ENCODE peak calls at places on chromosome 21, in nine cellular contexts. P is stimulated activated CD8-positive, alpha-beta memory T cell treated with anti-CD3 and anti-CD28 coated beads, Interleukin-15, amount 100 ng/mL, for 4 hours; E is activated CD8-positive, alpha-beta memory T cell treated with anti-CD3 and anti-CD28 coated beads, Interleukin-2, amount 50 U/mL, for 48 hours; D is lung; W is RWPE2; B is head of caudate nucleus; Z is GM04503; N is NCI-H2171; F is left colon. U is an unnamed sample.

GRCh38 chr21:32719085-32719484 is 8.7 kb downstream of the SYNJ1 start:
- DNase-seq in W (no peak), E (no peak), N (peak; percentile 7), Z (no peak), B (no peak), F (no peak), P (no peak), D (no peak), U (peak; percentile 67)

GRCh38 chr21:33261635-33262034 is 4.5 kb upstream of the IL10RB start:
- DNase-seq in N (no peak), P (no peak), B (no peak), W (no peak), E (no peak), D (no peak), F (no peak), Z (peak; percentile 25), U (no peak)

GRCh38 chr21:34282223-34282622 is 81.6 kb upstream of the KCNE2 start:
- DNase-seq in Z (no peak), W (no peak), E (no peak), B (no peak), N (no peak), F (no peak), P (no peak), D (no peak), U (no peak)

GRCh38 chr21:43767980-43768867 is 7.9 kb downstream of the CSTB start:
- DNase-seq in W (no peak), Z (no peak), P (no peak), F (peak; percentile 69), N (no peak), E (no peak), D (peak; percentile 78), B (no peak), U (no peak)

GRCh38 chr21:46098303-46099141 is 610 bp downstream of the COL6A2 start:
- DNase-seq in Z (no peak), E (peak; percentile 58), D (peak; percentile 28), P (no peak), W (peak; percentile 50), F (peak; percentile 16), N (no peak), B (no peak), U (no peak)

GRCh38 chr21:32768530-32768929 is 3.0 kb downstream of the PAXBP1 start:
- DNase-seq in F (no peak), N (no peak), B (no peak), Z (no peak), E (no peak), P (no peak), W (no peak), D (no peak), U (no peak)

GRCh38 chr21:35730325-35730724 is 330.0 kb downstream of the SETD4 start:
- DNase-seq in P (no peak), D (no peak), N (no peak), Z (no peak), W (no peak), E (no peak), F (no peak), B (no peak), U (no peak)

GRCh38 chr21:40272037-40272436 is 404.8 kb downstream of the PCP4 start:
- DNase-seq in E (no peak), P (no peak), F (no peak), W (no peak), Z (no peak), B (no peak), N (no peak), D (no peak), U (no peak)

GRCh38 chr21:45302082-45303061 is 14.7 kb upstream of the POFUT2 start:
- DNase-seq in E (no peak), P (peak; percentile 16), Z (no peak), D (no peak), F (peak; percentile 43), W (peak; percentile 69), N (no peak), B (no peak), U (no peak)